ENCODE peak calls at places on chromosomes 13 and 19, in six cellular contexts. One of them, this sample, is unnamed. For H3K9me3, the result is how much of the 10 kb centered on the place peaks cover.

GRCh38 chr13:74886496-74886895 is 595.5 kb downstream of the TBC1D4 start:
- DNase-seq in tibial artery: no peak
- DNase-seq in neural progenitor cell: no peak
- DNase-seq in AG04450: no peak
- DNase-seq in K562: no peak
- DNase-seq in endothelial cell of umbilical vein: no peak
- DNase-seq in this sample: no peak

GRCh38 chr13:80069374-80069773 is 271.6 kb downstream of the SPRY2 start:
- DNase-seq in endothelial cell of umbilical vein: no peak
- DNase-seq in AG04450: no peak
- DNase-seq in tibial artery: no peak
- DNase-seq in K562: no peak
- DNase-seq in neural progenitor cell: no peak
- DNase-seq in this sample: no peak

GRCh38 chr13:112942689-112943308 is 26.2 kb upstream of the MCF2L start:
- DNase-seq in tibial artery: peak
- DNase-seq in neural progenitor cell: peak
- DNase-seq in endothelial cell of umbilical vein: peak
- DNase-seq in K562: peak
- DNase-seq in AG04450: peak
- DNase-seq in this sample: peak

GRCh38 chr13:27148900-27149299 is 22.7 kb downstream of the USP12 start:
- DNase-seq in K562: no peak
- DNase-seq in neural progenitor cell: no peak
- DNase-seq in tibial artery: no peak
- DNase-seq in AG04450: no peak
- DNase-seq in endothelial cell of umbilical vein: no peak
- DNase-seq in this sample: no peak

GRCh38 chr19:30131722-30132291 is 189.8 kb downstream of the URI1 start:
- DNase-seq in neural progenitor cell: no peak
- DNase-seq in tibial artery: no peak
- DNase-seq in K562: no peak
- DNase-seq in endothelial cell of umbilical vein: no peak
- DNase-seq in AG04450: no peak
- DNase-seq in this sample: no peak

GRCh38 chr13:51271528-51272070 is 49.4 kb downstream of the FAM124A start:
- DNase-seq in neural progenitor cell: no peak
- DNase-seq in endothelial cell of umbilical vein: no peak
- DNase-seq in K562: no peak
- DNase-seq in tibial artery: no peak
- DNase-seq in AG04450: no peak
- DNase-seq in this sample: peak

GRCh38 chr19:38277969-38278680 is 13.8 kb downstream of the SPINT2 start:
- DNase-seq in AG04450: no peak
- DNase-seq in endothelial cell of umbilical vein: peak
- DNase-seq in tibial artery: peak
- DNase-seq in K562: no peak
- DNase-seq in neural progenitor cell: no peak
- DNase-seq in this sample: no peak

GRCh38 chr13:19958119-19959111 is at the start of gene ZMYM2:
- DNase-seq in K562: peak
- DNase-seq in neural progenitor cell: peak
- DNase-seq in tibial artery: peak
- DNase-seq in endothelial cell of umbilical vein: peak
- DNase-seq in AG04450: peak
- DNase-seq in this sample: peak

GRCh38 chr13:33126909-33127607 is 110.8 kb downstream of the KL start:
- DNase-seq in AG04450: no peak
- DNase-seq in K562: no peak
- DNase-seq in tibial artery: no peak
- DNase-seq in neural progenitor cell: no peak
- DNase-seq in endothelial cell of umbilical vein: peak
- DNase-seq in this sample: no peak

GRCh38 chr19:38389101-38389925 is 816 bp downstream of the SPRED3 start:
- DNase-seq in K562: no peak
- DNase-seq in AG04450: peak
- DNase-seq in tibial artery: no peak
- DNase-seq in neural progenitor cell: peak
- DNase-seq in endothelial cell of umbilical vein: peak
- DNase-seq in this sample: peak

GRCh38 chr19:48560095-48560530 is 8.1 kb downstream of the SULT2B1 start:
- DNase-seq in tibial artery: no peak
- DNase-seq in endothelial cell of umbilical vein: no peak
- DNase-seq in K562: no peak
- DNase-seq in neural progenitor cell: peak
- DNase-seq in AG04450: no peak
- DNase-seq in this sample: no peak

GRCh38 chr13:29513002-29513980 is 82.2 kb downstream of the SLC7A1 start:
- DNase-seq in endothelial cell of umbilical vein: peak
- DNase-seq in AG04450: no peak
- DNase-seq in neural progenitor cell: no peak
- DNase-seq in tibial artery: no peak
- DNase-seq in K562: no peak
- DNase-seq in this sample: no peak

GRCh38 chr19:43960411-43960810 is 9.4 kb downstream of the ZNF221 start:
- DNase-seq in tibial artery: no peak
- DNase-seq in neural progenitor cell: no peak
- DNase-seq in endothelial cell of umbilical vein: no peak
- DNase-seq in K562: no peak
- DNase-seq in AG04450: no peak
- DNase-seq in this sample: no peak

DNA sequence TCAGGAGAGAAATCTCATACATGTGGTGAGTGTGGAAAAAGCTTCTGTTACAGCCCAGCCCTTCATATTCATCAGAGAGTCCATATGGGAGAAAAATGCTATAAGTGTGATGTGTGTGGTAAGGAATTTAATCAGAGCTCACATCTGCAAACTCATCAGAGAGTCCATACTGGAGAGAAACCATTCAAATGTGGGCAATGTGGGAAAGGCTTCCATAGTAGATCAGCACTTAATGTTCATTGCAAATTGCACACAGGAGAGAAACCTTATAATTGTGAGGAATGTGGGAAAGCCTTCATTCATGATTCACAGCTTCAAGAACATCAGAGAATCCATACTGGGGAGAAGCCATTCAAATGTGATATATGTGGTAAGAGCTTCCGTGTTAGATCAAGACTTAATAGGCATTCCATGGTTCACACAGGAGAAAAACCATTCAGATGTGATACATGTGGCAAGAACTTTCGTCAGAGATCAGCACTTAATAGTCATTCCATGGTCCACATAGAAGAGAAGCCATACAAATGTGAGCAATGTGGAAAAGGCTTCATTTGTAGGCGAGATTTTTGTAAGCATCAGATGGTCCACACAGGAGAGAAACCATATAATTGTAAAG is 15.2 kb downstream of the ZNF221 start:
- DNase-seq in endothelial cell of umbilical vein: no peak
- DNase-seq in tibial artery: no peak
- DNase-seq in K562: no peak
- DNase-seq in neural progenitor cell: no peak
- DNase-seq in AG04450: no peak
- DNase-seq in this sample: no peak
- H3K9me3 ChIP-seq in endothelial cell of umbilical vein: under half
- H3K9me3 ChIP-seq in tibial artery: under half
- H3K9me3 ChIP-seq in K562: under half
- H3K9me3 ChIP-seq in neural progenitor cell: half or more
- H3K9me3 ChIP-seq in AG04450: half or more
- H3K9me3 ChIP-seq in this sample: half or more

GRCh38 chr13:30610311-30610710 is 7.4 kb upstream of the USPL1 start:
- DNase-seq in tibial artery: no peak
- DNase-seq in neural progenitor cell: no peak
- DNase-seq in AG04450: no peak
- DNase-seq in endothelial cell of umbilical vein: no peak
- DNase-seq in K562: no peak
- DNase-seq in this sample: no peak
- H3K9me3 ChIP-seq in tibial artery: under half
- H3K9me3 ChIP-seq in neural progenitor cell: under half
- H3K9me3 ChIP-seq in AG04450: under half
- H3K9me3 ChIP-seq in endothelial cell of umbilical vein: under half
- H3K9me3 ChIP-seq in K562: under half
- H3K9me3 ChIP-seq in this sample: under half

GRCh38 chr19:3266092-3266693 is 41.7 kb downstream of the CELF5 start:
- DNase-seq in neural progenitor cell: no peak
- DNase-seq in K562: no peak
- DNase-seq in AG04450: no peak
- DNase-seq in endothelial cell of umbilical vein: no peak
- DNase-seq in tibial artery: no peak
- DNase-seq in this sample: no peak
- H3K9me3 ChIP-seq in neural progenitor cell: under half
- H3K9me3 ChIP-seq in K562: under half
- H3K9me3 ChIP-seq in AG04450: under half
- H3K9me3 ChIP-seq in endothelial cell of umbilical vein: under half
- H3K9me3 ChIP-seq in tibial artery: under half
- H3K9me3 ChIP-seq in this sample: under half

GRCh38 chr13:71327266-71327665 is 539.7 kb downstream of the DACH1 start:
- DNase-seq in tibial artery: no peak
- DNase-seq in K562: no peak
- DNase-seq in endothelial cell of umbilical vein: no peak
- DNase-seq in neural progenitor cell: no peak
- DNase-seq in AG04450: no peak
- DNase-seq in this sample: no peak
- H3K9me3 ChIP-seq in tibial artery: under half
- H3K9me3 ChIP-seq in K562: under half
- H3K9me3 ChIP-seq in endothelial cell of umbilical vein: under half
- H3K9me3 ChIP-seq in neural progenitor cell: under half
- H3K9me3 ChIP-seq in AG04450: under half
- H3K9me3 ChIP-seq in this sample: under half

DNA sequence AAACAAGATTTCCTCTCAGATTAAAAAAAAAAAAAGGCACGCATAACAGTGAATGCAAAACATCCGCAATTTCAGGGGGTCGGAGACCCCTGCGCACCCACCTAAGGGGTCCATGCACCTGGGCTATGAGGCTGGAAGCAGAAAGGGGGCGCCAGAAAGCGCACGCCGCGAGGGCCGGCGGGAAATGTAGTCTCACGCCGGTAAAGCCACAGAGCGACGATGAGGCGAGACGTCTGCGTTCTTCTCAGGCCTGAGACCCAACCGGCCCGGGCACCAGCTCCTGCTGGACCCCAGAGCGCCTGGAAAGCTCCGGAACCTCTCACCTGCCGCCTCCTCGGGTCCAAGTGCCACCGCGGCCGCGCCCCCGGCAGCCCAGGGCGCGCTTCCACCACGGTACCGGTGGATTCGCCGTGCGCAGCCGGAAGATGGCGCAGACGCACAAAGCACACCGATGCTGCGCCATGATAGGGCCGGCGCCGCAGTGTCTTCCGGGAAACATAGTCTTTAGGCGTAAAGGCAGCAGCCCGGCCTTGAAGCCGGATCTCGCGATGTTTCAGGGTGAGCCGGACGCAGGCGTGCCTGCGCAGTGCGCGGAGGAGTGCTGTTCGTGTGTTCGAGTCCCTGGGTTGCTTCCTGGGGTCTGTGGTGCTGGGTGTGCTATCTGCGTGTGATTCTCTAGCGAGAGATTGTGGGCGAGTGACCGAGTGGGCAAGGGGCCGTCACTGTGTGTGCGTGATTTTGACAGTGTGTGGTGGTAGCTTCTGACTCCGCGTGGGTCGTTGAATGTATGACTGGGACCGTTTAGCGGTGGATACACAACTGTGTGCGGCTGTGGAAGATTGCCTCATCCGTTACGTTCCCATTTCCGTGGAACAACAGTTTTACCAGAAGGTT is at the start of gene ZNF582:
- DNase-seq in K562: peak
- DNase-seq in neural progenitor cell: peak
- DNase-seq in tibial artery: peak
- DNase-seq in endothelial cell of umbilical vein: peak
- DNase-seq in AG04450: peak
- DNase-seq in this sample: peak
- H3K9me3 ChIP-seq in K562: under half
- H3K9me3 ChIP-seq in neural progenitor cell: under half
- H3K9me3 ChIP-seq in tibial artery: under half
- H3K9me3 ChIP-seq in endothelial cell of umbilical vein: under half
- H3K9me3 ChIP-seq in AG04450: under half
- H3K9me3 ChIP-seq in this sample: under half

GRCh38 chr13:21436582-21436981 is 22.5 kb downstream of the ZDHHC20 start:
- DNase-seq in endothelial cell of umbilical vein: no peak
- DNase-seq in neural progenitor cell: no peak
- DNase-seq in tibial artery: no peak
- DNase-seq in K562: no peak
- DNase-seq in AG04450: no peak
- DNase-seq in this sample: no peak
- H3K9me3 ChIP-seq in endothelial cell of umbilical vein: under half
- H3K9me3 ChIP-seq in neural progenitor cell: under half
- H3K9me3 ChIP-seq in tibial artery: under half
- H3K9me3 ChIP-seq in K562: under half
- H3K9me3 ChIP-seq in AG04450: under half
- H3K9me3 ChIP-seq in this sample: half or more

DNA sequence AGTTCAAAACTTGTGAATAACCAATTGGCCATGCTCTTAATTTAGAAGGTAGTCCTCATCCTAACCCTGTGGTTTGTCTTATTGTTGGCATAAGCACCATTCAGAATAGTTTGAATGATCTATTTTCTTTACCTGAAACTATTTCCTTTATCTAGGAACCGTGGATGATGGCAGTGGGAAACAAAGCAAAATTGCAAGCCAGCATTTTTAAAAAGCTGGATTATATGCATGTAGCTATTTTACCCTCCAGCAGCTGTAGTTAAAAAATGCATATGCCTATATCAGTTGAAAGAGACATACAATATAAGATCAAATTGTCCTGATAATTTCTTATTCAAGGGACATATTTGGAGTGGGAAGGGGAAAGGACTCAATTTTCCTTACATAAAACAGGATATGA is 19.3 kb downstream of the ZNF613 start:
- DNase-seq in endothelial cell of umbilical vein: no peak
- DNase-seq in K562: no peak
- DNase-seq in tibial artery: no peak
- DNase-seq in AG04450: no peak
- DNase-seq in neural progenitor cell: no peak
- DNase-seq in this sample: no peak
- H3K9me3 ChIP-seq in endothelial cell of umbilical vein: under half
- H3K9me3 ChIP-seq in K562: under half
- H3K9me3 ChIP-seq in tibial artery: under half
- H3K9me3 ChIP-seq in AG04450: under half
- H3K9me3 ChIP-seq in neural progenitor cell: under half
- H3K9me3 ChIP-seq in this sample: half or more

DNA sequence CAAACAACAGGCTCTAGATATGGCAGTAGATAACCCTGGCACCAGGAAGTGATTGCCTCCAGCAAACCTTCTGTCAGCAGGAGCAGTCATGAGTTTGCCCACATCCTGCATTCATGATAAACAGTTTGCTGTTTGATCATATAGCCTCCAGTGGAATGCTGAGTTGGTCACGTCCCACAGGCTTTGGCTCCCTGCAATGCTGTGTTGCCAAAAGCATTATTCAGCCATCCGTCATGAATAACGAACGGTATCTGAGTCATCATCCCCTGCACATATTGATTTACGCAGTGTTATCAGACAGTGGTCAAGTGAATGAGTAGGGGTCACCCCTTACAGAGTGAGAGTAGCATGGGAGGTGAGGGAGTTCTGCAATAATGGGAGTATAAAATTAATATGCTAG is 21.9 kb upstream of the ZNF432 start:
- DNase-seq in AG04450: no peak
- DNase-seq in endothelial cell of umbilical vein: no peak
- DNase-seq in neural progenitor cell: no peak
- DNase-seq in K562: no peak
- DNase-seq in tibial artery: no peak
- DNase-seq in this sample: no peak
- H3K9me3 ChIP-seq in AG04450: under half
- H3K9me3 ChIP-seq in endothelial cell of umbilical vein: under half
- H3K9me3 ChIP-seq in neural progenitor cell: under half
- H3K9me3 ChIP-seq in K562: under half
- H3K9me3 ChIP-seq in tibial artery: under half
- H3K9me3 ChIP-seq in this sample: half or more